ENCODE peak calls at places on chromosomes 6 and 20, in ten cellular contexts. One of them, this sample, is unnamed.

GRCh38 chr6:27592481-27593199 is 119.7 kb upstream of the ZNF184 start:
- DNase-seq in A549: peak
- DNase-seq in hepatocyte: peak
- DNase-seq in HFF-Myc: peak
- DNase-seq in gastrocnemius medialis: no peak
- DNase-seq in osteocyte: no peak
- DNase-seq in cardiac fibroblast: peak
- DNase-seq in neural crest cell: peak
- DNase-seq in keratinocyte: peak
- DNase-seq in left lung: no peak
- DNase-seq in this sample: peak

GRCh38 chr20:58875111-58875510 is 22.6 kb downstream of the GNAS start:
- DNase-seq in A549: no peak
- DNase-seq in hepatocyte: no peak
- DNase-seq in HFF-Myc: no peak
- DNase-seq in gastrocnemius medialis: no peak
- DNase-seq in osteocyte: no peak
- DNase-seq in cardiac fibroblast: no peak
- DNase-seq in neural crest cell: no peak
- DNase-seq in keratinocyte: no peak
- DNase-seq in left lung: no peak
- DNase-seq in this sample: no peak

GRCh38 chr6:158955265-158955664 is 44.7 kb downstream of the RSPH3 start:
- DNase-seq in A549: no peak
- DNase-seq in hepatocyte: no peak
- DNase-seq in HFF-Myc: no peak
- DNase-seq in gastrocnemius medialis: no peak
- DNase-seq in osteocyte: no peak
- DNase-seq in cardiac fibroblast: no peak
- DNase-seq in neural crest cell: no peak
- DNase-seq in keratinocyte: no peak
- DNase-seq in left lung: no peak
- DNase-seq in this sample: no peak

GRCh38 chr6:75436869-75437268 is 56.7 kb downstream of the FILIP1 start:
- DNase-seq in A549: no peak
- DNase-seq in hepatocyte: no peak
- DNase-seq in HFF-Myc: no peak
- DNase-seq in gastrocnemius medialis: peak
- DNase-seq in osteocyte: no peak
- DNase-seq in cardiac fibroblast: peak
- DNase-seq in neural crest cell: no peak
- DNase-seq in keratinocyte: no peak
- DNase-seq in left lung: no peak
- DNase-seq in this sample: no peak

GRCh38 chr6:89547286-89547685 is 91.3 kb downstream of the LYRM2 start:
- DNase-seq in A549: no peak
- DNase-seq in hepatocyte: no peak
- DNase-seq in HFF-Myc: no peak
- DNase-seq in gastrocnemius medialis: no peak
- DNase-seq in osteocyte: no peak
- DNase-seq in cardiac fibroblast: no peak
- DNase-seq in neural crest cell: no peak
- DNase-seq in keratinocyte: no peak
- DNase-seq in left lung: no peak
- DNase-seq in this sample: no peak

GRCh38 chr20:3818155-3819151 is 1.9 kb upstream of the AP5S1 start:
- DNase-seq in A549: peak
- DNase-seq in hepatocyte: peak
- DNase-seq in HFF-Myc: peak
- DNase-seq in gastrocnemius medialis: peak
- DNase-seq in osteocyte: peak
- DNase-seq in cardiac fibroblast: peak
- DNase-seq in neural crest cell: peak
- DNase-seq in keratinocyte: no peak
- DNase-seq in left lung: peak
- DNase-seq in this sample: peak

GRCh38 chr6:119283214-119283613 is 66.3 kb downstream of the MAN1A1 start:
- DNase-seq in A549: no peak
- DNase-seq in hepatocyte: no peak
- DNase-seq in HFF-Myc: no peak
- DNase-seq in gastrocnemius medialis: no peak
- DNase-seq in osteocyte: no peak
- DNase-seq in cardiac fibroblast: peak
- DNase-seq in neural crest cell: no peak
- DNase-seq in keratinocyte: no peak
- DNase-seq in left lung: no peak
- DNase-seq in this sample: no peak

GRCh38 chr20:145877-146276 is 3.5 kb downstream of the DEFB126 start:
- DNase-seq in A549: no peak
- DNase-seq in hepatocyte: no peak
- DNase-seq in HFF-Myc: no peak
- DNase-seq in gastrocnemius medialis: no peak
- DNase-seq in osteocyte: no peak
- DNase-seq in cardiac fibroblast: no peak
- DNase-seq in neural crest cell: no peak
- DNase-seq in keratinocyte: no peak
- DNase-seq in left lung: no peak
- DNase-seq in this sample: no peak

GRCh38 chr6:128919412-128919811 is 36.5 kb downstream of the LAMA2 start:
- DNase-seq in A549: no peak
- DNase-seq in hepatocyte: no peak
- DNase-seq in HFF-Myc: no peak
- DNase-seq in gastrocnemius medialis: no peak
- DNase-seq in osteocyte: no peak
- DNase-seq in cardiac fibroblast: peak
- DNase-seq in neural crest cell: no peak
- DNase-seq in keratinocyte: no peak
- DNase-seq in left lung: no peak
- DNase-seq in this sample: no peak

GRCh38 chr6:169668203-169668847 is 33.5 kb downstream of the WDR27 start:
- DNase-seq in A549: no peak
- DNase-seq in hepatocyte: no peak
- DNase-seq in HFF-Myc: no peak
- DNase-seq in gastrocnemius medialis: no peak
- DNase-seq in osteocyte: no peak
- DNase-seq in cardiac fibroblast: no peak
- DNase-seq in neural crest cell: no peak
- DNase-seq in keratinocyte: no peak
- DNase-seq in left lung: no peak
- DNase-seq in this sample: no peak

GRCh38 chr6:147268254-147268653 is 64.0 kb downstream of the STXBP5 start:
- DNase-seq in A549: no peak
- DNase-seq in hepatocyte: no peak
- DNase-seq in HFF-Myc: no peak
- DNase-seq in gastrocnemius medialis: no peak
- DNase-seq in osteocyte: no peak
- DNase-seq in cardiac fibroblast: peak
- DNase-seq in neural crest cell: no peak
- DNase-seq in keratinocyte: no peak
- DNase-seq in left lung: no peak
- DNase-seq in this sample: no peak

GRCh38 chr20:49318430-49319203 is 40.8 kb upstream of the ZNFX1 start:
- DNase-seq in A549: no peak
- DNase-seq in hepatocyte: peak
- DNase-seq in HFF-Myc: no peak
- DNase-seq in gastrocnemius medialis: no peak
- DNase-seq in osteocyte: no peak
- DNase-seq in cardiac fibroblast: no peak
- DNase-seq in neural crest cell: no peak
- DNase-seq in keratinocyte: no peak
- DNase-seq in left lung: no peak
- DNase-seq in this sample: no peak

GRCh38 chr20:63448050-63448449 is 24.4 kb downstream of the KCNQ2 start:
- DNase-seq in A549: no peak
- DNase-seq in hepatocyte: peak
- DNase-seq in HFF-Myc: no peak
- DNase-seq in gastrocnemius medialis: no peak
- DNase-seq in osteocyte: no peak
- DNase-seq in cardiac fibroblast: no peak
- DNase-seq in neural crest cell: no peak
- DNase-seq in keratinocyte: no peak
- DNase-seq in left lung: no peak
- DNase-seq in this sample: no peak

GRCh38 chr6:14510038-14510437 is 392.5 kb downstream of the CD83 start:
- DNase-seq in A549: no peak
- DNase-seq in hepatocyte: no peak
- DNase-seq in HFF-Myc: no peak
- DNase-seq in gastrocnemius medialis: no peak
- DNase-seq in osteocyte: no peak
- DNase-seq in cardiac fibroblast: no peak
- DNase-seq in neural crest cell: no peak
- DNase-seq in keratinocyte: no peak
- DNase-seq in left lung: no peak
- DNase-seq in this sample: no peak

GRCh38 chr6:27669278-27669797 is 196.4 kb upstream of the ZNF184 start:
- DNase-seq in A549: no peak
- DNase-seq in hepatocyte: no peak
- DNase-seq in HFF-Myc: no peak
- DNase-seq in gastrocnemius medialis: no peak
- DNase-seq in osteocyte: no peak
- DNase-seq in cardiac fibroblast: no peak
- DNase-seq in neural crest cell: no peak
- DNase-seq in keratinocyte: no peak
- DNase-seq in left lung: no peak
- DNase-seq in this sample: no peak

GRCh38 chr6:111992851-111993250 is 61.1 kb upstream of the CCN6 start:
- DNase-seq in A549: no peak
- DNase-seq in hepatocyte: no peak
- DNase-seq in HFF-Myc: no peak
- DNase-seq in gastrocnemius medialis: no peak
- DNase-seq in osteocyte: no peak
- DNase-seq in cardiac fibroblast: peak
- DNase-seq in neural crest cell: no peak
- DNase-seq in keratinocyte: no peak
- DNase-seq in left lung: no peak
- DNase-seq in this sample: no peak

DNA sequence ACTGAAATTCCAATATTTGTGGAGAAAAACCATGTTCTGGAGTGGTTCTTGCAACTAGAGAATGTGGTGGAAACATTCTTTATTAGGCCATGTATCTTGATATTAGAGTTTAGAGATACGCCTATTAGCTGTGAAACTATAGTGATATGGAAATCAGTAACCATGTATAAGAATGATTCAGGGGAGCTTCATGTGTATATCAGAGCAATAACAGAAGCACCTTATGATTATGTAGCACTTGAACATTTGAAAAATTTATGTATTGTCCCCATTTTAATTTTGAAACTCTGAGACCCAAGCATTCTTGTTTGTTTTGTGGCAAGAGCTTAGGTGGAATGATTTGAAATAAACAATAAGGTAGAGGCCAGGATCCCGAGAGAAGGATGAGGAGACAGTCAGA is 61.9 kb downstream of the PLEKHG1 start:
- DNase-seq in A549: no peak
- DNase-seq in hepatocyte: no peak
- DNase-seq in HFF-Myc: no peak
- DNase-seq in gastrocnemius medialis: no peak
- DNase-seq in osteocyte: no peak
- DNase-seq in cardiac fibroblast: no peak
- DNase-seq in neural crest cell: no peak
- DNase-seq in keratinocyte: no peak
- DNase-seq in left lung: no peak
- DNase-seq in this sample: no peak
- TF ChIP-seq CTCF in A549: no peak
- TF ChIP-seq CTCF in hepatocyte: no peak
- TF ChIP-seq CTCF in HFF-Myc: no peak
- TF ChIP-seq CTCF in gastrocnemius medialis: no peak
- TF ChIP-seq CTCF in osteocyte: no peak
- TF ChIP-seq CTCF in cardiac fibroblast: no peak
- TF ChIP-seq CTCF in neural crest cell: no peak
- TF ChIP-seq CTCF in keratinocyte: no peak
- TF ChIP-seq CTCF in left lung: no peak
- TF ChIP-seq CTCF in this sample: no peak

GRCh38 chr6:53805725-53806124 is 10.9 kb downstream of the LRRC1 start:
- DNase-seq in A549: no peak
- DNase-seq in hepatocyte: no peak
- DNase-seq in HFF-Myc: no peak
- DNase-seq in gastrocnemius medialis: no peak
- DNase-seq in osteocyte: no peak
- DNase-seq in cardiac fibroblast: no peak
- DNase-seq in neural crest cell: no peak
- DNase-seq in keratinocyte: no peak
- DNase-seq in left lung: no peak
- DNase-seq in this sample: no peak
- TF ChIP-seq CTCF in A549: no peak
- TF ChIP-seq CTCF in hepatocyte: no peak
- TF ChIP-seq CTCF in HFF-Myc: no peak
- TF ChIP-seq CTCF in gastrocnemius medialis: no peak
- TF ChIP-seq CTCF in osteocyte: no peak
- TF ChIP-seq CTCF in cardiac fibroblast: no peak
- TF ChIP-seq CTCF in neural crest cell: no peak
- TF ChIP-seq CTCF in keratinocyte: no peak
- TF ChIP-seq CTCF in left lung: no peak
- TF ChIP-seq CTCF in this sample: no peak

DNA sequence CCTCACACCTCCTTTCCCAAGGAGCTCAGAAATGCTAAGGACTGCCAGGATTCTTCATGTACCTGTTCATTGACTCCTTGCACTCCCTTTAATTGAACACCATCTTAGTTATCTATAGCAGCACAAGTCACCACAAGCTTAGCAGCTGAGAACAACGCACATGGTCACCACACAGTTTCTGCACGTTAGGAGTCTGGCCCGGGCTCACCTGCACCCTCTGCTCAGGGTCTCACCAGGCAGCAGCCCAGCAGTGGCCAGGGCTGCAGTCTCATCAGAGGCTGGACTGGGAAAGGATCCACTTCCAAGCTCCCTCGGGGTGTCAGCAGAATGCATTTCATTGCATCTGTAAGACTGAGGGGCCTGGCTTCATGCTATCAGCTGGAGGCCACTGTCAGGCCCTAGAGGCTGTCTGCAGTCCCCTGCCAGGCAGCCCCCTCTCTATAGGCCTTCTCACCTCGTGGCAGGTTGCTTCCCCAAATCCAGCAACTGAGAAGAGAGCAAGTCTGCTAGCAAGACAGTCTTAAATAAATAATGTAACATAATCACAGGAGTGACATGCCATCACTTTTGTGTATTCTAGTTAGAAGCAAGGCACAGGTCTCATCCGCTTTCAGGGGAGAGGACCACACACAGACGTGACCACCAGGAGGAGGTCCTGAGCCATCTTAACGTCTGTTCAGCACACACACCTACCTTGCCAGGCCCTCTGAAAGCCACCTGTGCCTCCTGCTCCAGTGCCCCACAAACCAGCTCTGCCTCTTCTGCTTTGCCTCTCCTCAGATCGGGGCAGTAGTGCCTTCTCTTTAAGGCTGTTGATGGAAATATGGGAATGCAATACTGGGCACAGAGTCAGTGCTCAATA is 165.2 kb upstream of the CST7 start:
- DNase-seq in A549: no peak
- DNase-seq in hepatocyte: peak
- DNase-seq in HFF-Myc: no peak
- DNase-seq in gastrocnemius medialis: no peak
- DNase-seq in osteocyte: no peak
- DNase-seq in cardiac fibroblast: no peak
- DNase-seq in neural crest cell: no peak
- DNase-seq in keratinocyte: no peak
- DNase-seq in left lung: peak
- DNase-seq in this sample: peak
- TF ChIP-seq CTCF in A549: no peak
- TF ChIP-seq CTCF in hepatocyte: peak
- TF ChIP-seq CTCF in HFF-Myc: no peak
- TF ChIP-seq CTCF in gastrocnemius medialis: no peak
- TF ChIP-seq CTCF in osteocyte: no peak
- TF ChIP-seq CTCF in cardiac fibroblast: no peak
- TF ChIP-seq CTCF in neural crest cell: peak
- TF ChIP-seq CTCF in keratinocyte: peak
- TF ChIP-seq CTCF in left lung: no peak
- TF ChIP-seq CTCF in this sample: peak

GRCh38 chr20:1503564-1504227 is 12.5 kb upstream of the SIRPB2 start:
- DNase-seq in A549: peak
- DNase-seq in hepatocyte: peak
- DNase-seq in HFF-Myc: peak
- DNase-seq in gastrocnemius medialis: peak
- DNase-seq in osteocyte: no peak
- DNase-seq in cardiac fibroblast: peak
- DNase-seq in neural crest cell: peak
- DNase-seq in keratinocyte: peak
- DNase-seq in left lung: peak
- DNase-seq in this sample: peak
- TF ChIP-seq CTCF in A549: peak
- TF ChIP-seq CTCF in hepatocyte: peak
- TF ChIP-seq CTCF in HFF-Myc: peak
- TF ChIP-seq CTCF in gastrocnemius medialis: peak
- TF ChIP-seq CTCF in osteocyte: peak
- TF ChIP-seq CTCF in cardiac fibroblast: peak
- TF ChIP-seq CTCF in neural crest cell: peak
- TF ChIP-seq CTCF in keratinocyte: peak
- TF ChIP-seq CTCF in left lung: peak
- TF ChIP-seq CTCF in this sample: peak